ENCODE peak calls at places on chromosomes 16 and 17, in six cellular contexts. O is small intestine, R is Peyer's patch, A is AG10803, N is A549, X is OCI-LY7. K is an unnamed sample.

GRCh38 chr17:43722921-43723665 is 35.5 kb downstream of the SOST start:
- DNase-seq in O (no peak), R (no peak), A (no peak), N (no peak), X (no peak), K (no peak)

GRCh38 chr17:17354560-17355357 is 51.6 kb downstream of the NT5M start:
- DNase-seq in O (peak; percentile 63), R (peak; percentile 89), A (peak; percentile 56), N (peak; percentile 93), X (peak; percentile 83), K (peak; percentile 65)

GRCh38 chr17:15432807-15433547 is 34.4 kb downstream of the CDRT4 start:
- DNase-seq in O (peak; percentile 77), R (no peak), A (peak; percentile 85), N (no peak), X (no peak), K (peak; percentile 63)

GRCh38 chr17:7132511-7133094 is 18.0 kb upstream of the ASGR2 start:
- DNase-seq in O (no peak), R (no peak), A (no peak), N (no peak), X (peak; percentile 69), K (no peak)

GRCh38 chr16:15967223-15967546 is 17.8 kb downstream of the ABCC1 start:
- DNase-seq in O (no peak), R (no peak), A (no peak), N (no peak), X (no peak), K (no peak)

GRCh38 chr16:55759983-55760664 is 72.8 kb downstream of the CES1 start:
- DNase-seq in O (peak; percentile 56), R (no peak), A (no peak), N (no peak), X (no peak), K (no peak)

GRCh38 chr17:37392024-37392590 is 14.5 kb downstream of the ACACA start:
- DNase-seq in O (peak; percentile 45), R (no peak), A (peak; percentile 71), N (no peak), X (no peak), K (no peak)

GRCh38 chr16:86609115-86609514 is 30.8 kb downstream of the FOXL1 start:
- DNase-seq in O (no peak), R (no peak), A (peak; percentile 98), N (no peak), X (no peak), K (no peak)

GRCh38 chr16:10762336-10762995 is 18.8 kb downstream of the NUBP1 start:
- DNase-seq in O (no peak), R (no peak), A (no peak), N (no peak), X (no peak), K (no peak)

GRCh38 chr17:27343294-27343693 is 49.4 kb downstream of the WSB1 start:
- DNase-seq in O (no peak), R (no peak), A (no peak), N (no peak), X (no peak), K (no peak)

GRCh38 chr17:41910701-41911391 is 7.9 kb downstream of the ACLY start:
- DNase-seq in O (no peak), R (no peak), A (peak; percentile 96), N (peak; percentile 97), X (no peak), K (no peak)

GRCh38 chr16:3492356-3492755 is 2.9 kb downstream of the C16orf90 start:
- DNase-seq in O (no peak), R (no peak), A (no peak), N (no peak), X (no peak), K (no peak)

DNA sequence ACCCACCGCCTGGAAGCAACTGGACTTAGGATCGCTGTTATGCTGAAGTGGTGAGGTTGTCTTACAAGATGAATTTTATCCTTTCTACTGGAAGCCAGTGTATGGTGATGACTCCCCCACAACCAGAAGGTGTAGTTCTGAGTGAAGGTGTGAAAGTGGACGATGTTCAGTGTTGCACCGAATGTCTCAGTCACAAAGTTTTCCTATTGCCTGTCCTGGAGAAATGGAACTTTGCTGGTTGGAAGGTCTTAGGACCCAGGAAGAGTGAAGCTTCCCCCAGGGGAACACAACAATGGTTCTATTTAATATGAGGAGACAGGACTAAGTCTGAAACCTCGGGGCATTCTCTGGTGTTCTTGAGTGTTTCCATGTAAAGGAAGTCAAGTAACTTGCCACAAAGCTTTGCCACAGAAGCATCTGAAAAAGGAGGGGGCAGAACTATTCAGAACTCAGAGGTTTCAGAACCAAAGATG is 44.2 kb downstream of the USP22 start:
- DNase-seq in O (no peak), R (no peak), A (no peak), N (no peak), X (peak; percentile 10), K (no peak)
- H3K4me3 ChIP-seq in O (no peak overlapping the region), R (no peak overlapping the region), A (no peak overlapping the region), N (no peak overlapping the region), X (no peak overlapping the region), K (no peak overlapping the region)

DNA sequence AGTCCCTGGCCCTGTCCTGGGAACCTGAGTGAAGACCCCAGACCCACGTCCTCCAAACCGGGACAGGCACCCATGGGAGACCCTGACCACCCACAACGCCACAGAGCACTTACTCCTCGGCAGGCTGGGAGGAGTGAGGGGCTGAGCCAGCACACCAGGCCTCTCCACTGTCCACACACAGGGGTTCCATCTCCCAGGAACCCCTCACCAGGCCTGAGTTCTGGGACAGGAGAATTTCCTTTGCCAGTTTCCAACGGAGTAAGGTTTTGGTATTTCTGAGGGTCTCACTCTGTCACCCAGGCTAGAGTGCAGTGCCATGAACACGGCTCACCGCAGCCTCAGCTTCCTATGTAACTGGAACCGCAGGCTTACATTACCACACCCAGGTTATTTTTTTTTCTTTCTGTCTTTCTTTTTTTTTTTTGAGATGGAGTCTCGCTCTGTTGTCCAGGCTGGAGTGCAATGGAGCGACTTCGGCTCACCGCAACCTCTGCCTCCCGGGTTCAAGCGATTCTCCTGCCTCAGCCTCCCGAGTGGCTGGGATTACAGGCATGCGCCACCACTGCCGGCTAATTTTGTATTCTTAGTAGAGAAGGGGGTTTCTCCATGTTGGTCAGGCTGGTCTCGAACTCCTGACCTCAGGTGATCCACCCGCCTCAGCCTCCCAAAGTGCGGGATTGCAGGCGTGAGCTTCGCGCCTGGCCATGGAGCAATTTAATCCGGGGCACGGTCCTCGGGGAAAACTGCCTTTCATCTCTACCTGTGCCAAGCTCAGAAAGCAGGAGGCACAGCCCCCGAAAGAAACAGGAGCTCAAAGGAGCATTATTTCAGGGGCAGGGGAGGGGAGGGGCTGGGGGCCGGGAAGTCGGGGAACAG is 1.6 kb downstream of the PGAP6 start:
- DNase-seq in O (no peak), R (no peak), A (no peak), N (no peak), X (no peak), K (no peak)
- H3K4me3 ChIP-seq in O (peak overlapping the region; percentile 86), R (peak overlapping the region; percentile 99), A (peak overlapping the region; percentile 72), N (peak overlapping the region; percentile 98), X (peak overlapping the region; percentile 74), K (no peak overlapping the region)

DNA sequence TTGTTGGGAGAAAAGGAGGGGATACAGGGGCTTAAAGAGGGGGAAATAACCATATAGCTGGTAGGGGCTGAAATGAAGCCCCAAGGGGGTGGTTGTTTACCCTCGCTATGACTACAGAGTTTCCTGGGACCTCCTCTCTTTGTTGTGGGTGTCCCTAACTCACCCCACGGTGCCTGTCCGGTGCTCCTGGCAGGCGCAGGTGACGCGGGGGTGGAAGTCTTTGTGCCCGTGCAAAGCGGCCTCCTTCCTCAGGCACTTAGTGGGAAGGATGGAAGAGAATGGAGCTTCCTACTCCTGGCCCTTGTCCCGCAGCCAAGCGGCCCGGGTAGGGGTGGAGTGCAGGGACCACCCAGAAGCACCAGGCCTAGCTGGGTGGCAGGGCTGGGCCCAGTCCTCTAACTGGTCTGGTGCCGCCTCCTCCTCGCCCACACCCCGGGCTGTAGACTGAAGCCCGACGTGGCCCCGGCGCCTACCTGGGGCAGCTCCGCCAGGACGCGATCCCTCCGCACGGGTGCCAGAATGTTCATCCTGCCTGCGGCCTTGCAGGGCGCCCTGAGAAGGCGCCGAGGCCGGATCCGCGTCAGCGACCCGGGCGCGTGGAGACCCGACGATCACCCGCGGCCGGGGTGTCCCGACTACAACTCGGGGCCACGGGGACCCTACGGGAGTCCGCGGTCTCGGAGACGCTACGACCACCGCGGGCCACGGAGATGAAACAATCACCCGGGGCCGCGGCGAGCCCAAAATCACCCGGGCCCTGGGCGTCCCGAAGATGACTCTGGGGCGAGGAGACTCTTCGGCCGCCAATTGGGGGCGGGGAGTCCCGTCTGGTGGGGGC is 709 bp downstream of the RAB34 start:
- DNase-seq in O (no peak), R (no peak), A (peak; percentile 44), N (no peak), X (no peak), K (no peak)
- H3K4me3 ChIP-seq in O (peak overlapping the region; percentile 16), R (peak overlapping the region; percentile 54), A (peak overlapping the region; percentile 84), N (peak overlapping the region; percentile 77), X (no peak overlapping the region), K (peak overlapping the region; percentile 48)

GRCh38 chr16:398551-399277 is 1.7 kb downstream of the NME4 start:
- DNase-seq in O (no peak), R (no peak), A (no peak), N (no peak), X (no peak), K (no peak)

GRCh38 chr16:397736-398332 is 835 bp downstream of the NME4 start:
- DNase-seq in O (peak; percentile 55), R (peak; percentile 79), A (peak; percentile 74), N (peak; percentile 86), X (peak; percentile 59), K (peak; percentile 94)

GRCh38 chr16:399278-400019 is 2.2 kb upstream of the DECR2 start:
- DNase-seq in O (no peak), R (no peak), A (no peak), N (no peak), X (no peak), K (no peak)

GRCh38 chr16:401468-402348 is at the start of gene DECR2:
- DNase-seq in O (peak; percentile 91), R (peak; percentile 99), A (peak; percentile 83), N (peak; percentile 80), X (peak; percentile 93), K (peak; percentile 99)

DNA sequence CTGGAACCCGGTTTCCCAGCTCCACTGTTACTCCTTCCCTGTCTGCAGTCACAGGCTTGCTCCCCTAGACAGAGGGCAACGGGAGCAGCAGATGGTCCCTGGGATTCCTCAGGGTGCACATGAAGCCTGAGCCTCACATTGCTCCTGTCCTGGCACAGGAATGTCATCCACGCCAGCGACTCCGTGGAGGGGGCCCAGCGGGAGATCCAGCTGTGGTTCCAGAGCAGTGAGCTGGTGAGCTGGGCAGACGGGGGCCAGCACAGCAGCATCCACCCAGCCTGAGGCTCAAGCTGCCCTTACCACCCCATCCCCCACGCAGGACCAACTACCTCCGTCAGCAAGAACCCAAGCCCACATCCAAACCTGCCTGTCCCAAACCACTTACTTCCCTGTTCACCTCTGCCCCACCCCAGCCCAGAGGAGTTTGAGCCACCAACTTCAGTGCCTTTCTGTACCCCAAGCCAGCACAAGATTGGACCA is 1.6 kb upstream of the DECR2 start:
- DNase-seq in O (no peak), R (no peak), A (no peak), N (no peak), X (no peak), K (no peak)
- H3K4me3 ChIP-seq in O (no peak overlapping the region), R (no peak overlapping the region), A (peak overlapping the region; percentile 87), N (peak overlapping the region; percentile 64), X (peak overlapping the region; percentile 74), K (no peak overlapping the region)